ENCODE peak calls at places on chromosomes 12 and 14, in nine cellular contexts. O is BJ, Q is A549, X is cardiac muscle cell, K is H1, Z is HepG2, S is right atrium auricular region, F is BE2C, N is stomach. B is an unnamed sample.

GRCh38 chr14:28673056-28673455 is 93.5 kb upstream of the FOXG1 start:
- DNase-seq in Q (no peak), Z (no peak), S (no peak), F (no peak), N (no peak), O (no peak), K (no peak), X (no peak), B (peak)

GRCh38 chr12:56980268-56980667 is 22.9 kb upstream of the RDH16 start:
- DNase-seq in Q (no peak), X (no peak), O (no peak), S (no peak), K (no peak), Z (no peak), N (no peak), F (no peak), B (no peak)

GRCh38 chr12:95601626-95602025 is 50.4 kb upstream of the USP44 start:
- DNase-seq in Z (no peak), F (no peak), Q (no peak), K (no peak), S (no peak), N (no peak), O (peak), X (no peak), B (no peak)

GRCh38 chr14:91873476-91874265 is 6.3 kb upstream of the TC2N start:
- DNase-seq in X (peak), Q (no peak), Z (no peak), O (no peak), F (no peak), S (no peak), N (peak), K (no peak), B (no peak)

GRCh38 chr12:121110211-121110940 is 22.3 kb upstream of the P2RX7 start:
- DNase-seq in X (peak), S (peak), N (peak), Q (peak), F (peak), Z (peak), K (peak), O (no peak), B (peak)

GRCh38 chr12:91704446-91704845 is 441.2 kb downstream of the BTG1 start:
- DNase-seq in S (no peak), O (no peak), Q (no peak), Z (no peak), X (peak), F (no peak), K (no peak), N (no peak), B (peak)

GRCh38 chr14:93757185-93757584 is 31.1 kb downstream of the PRIMA1 start:
- DNase-seq in Z (no peak), Q (no peak), K (no peak), X (no peak), N (no peak), O (no peak), S (no peak), F (no peak), B (no peak)

GRCh38 chr14:70692210-70692609 is 50.5 kb downstream of the TTC9 start:
- DNase-seq in S (peak), F (no peak), O (no peak), Z (no peak), K (no peak), N (peak), Q (no peak), X (no peak), B (no peak)

GRCh38 chr12:6280672-6281071 is 29.8 kb upstream of the PLEKHG6 start:
- DNase-seq in Q (no peak), Z (no peak), F (no peak), N (no peak), O (no peak), K (no peak), X (no peak), S (no peak), B (no peak)

GRCh38 chr12:49873361-49873934 is 30.3 kb downstream of the FAIM2 start:
- DNase-seq in X (peak), F (peak), N (peak), O (peak), Q (no peak), K (no peak), Z (no peak), S (peak), B (peak)

GRCh38 chr14:103123634-103124500 is 606 bp downstream of the TNFAIP2 start:
- DNase-seq in Z (no peak), N (peak), O (no peak), K (peak), F (no peak), Q (no peak), X (peak), S (peak), B (peak)

GRCh38 chr12:23803547-23803946 is 145.9 kb downstream of the SOX5 start:
- DNase-seq in N (no peak), X (no peak), Z (no peak), S (no peak), K (no peak), O (no peak), Q (no peak), F (no peak), B (no peak)

GRCh38 chr12:53223391-53224267 is 8.4 kb downstream of the RARG start:
- DNase-seq in Z (no peak), X (peak), F (no peak), S (no peak), N (no peak), K (no peak), O (no peak), Q (no peak), B (peak)

GRCh38 chr12:89326260-89327040 is 25.9 kb downstream of the DUSP6 start:
- DNase-seq in N (no peak), O (no peak), S (no peak), Q (no peak), F (no peak), Z (no peak), X (peak), K (no peak), B (peak)

GRCh38 chr12:29516431-29516875 is 19.0 kb upstream of the OVCH1 start:
- DNase-seq in Z (no peak), F (no peak), K (no peak), X (peak), O (peak), Q (no peak), S (no peak), N (no peak), B (peak)

GRCh38 chr12:80745851-80746250 is 29.1 kb downstream of the MYF5 start:
- DNase-seq in N (no peak), F (no peak), S (no peak), Q (no peak), X (no peak), O (no peak), Z (no peak), K (no peak), B (no peak)

GRCh38 chr14:26888592-26888991 is 290.8 kb upstream of the NOVA1 start:
- DNase-seq in N (no peak), O (no peak), Z (no peak), X (no peak), K (no peak), F (no peak), Q (no peak), S (no peak), B (no peak)

GRCh38 chr12:105322070-105322469 is 8.4 kb upstream of the C12orf75 start:
- DNase-seq in S (no peak), K (no peak), Z (no peak), F (no peak), O (peak), Q (no peak), N (no peak), X (no peak), B (no peak)

GRCh38 chr12:124525455-124525854 is 42.0 kb downstream of the NCOR2 start:
- DNase-seq in Q (no peak), X (no peak), F (no peak), S (no peak), N (no peak), Z (no peak), O (no peak), K (no peak), B (no peak)

GRCh38 chr14:30559638-30560071 is 697 bp downstream of the G2E3 start:
- DNase-seq in O (no peak), N (no peak), F (no peak), X (peak), Z (peak), S (no peak), K (no peak), Q (no peak), B (peak)

GRCh38 chr12:130764475-130765185 is 48.5 kb upstream of the RIMBP2 start:
- DNase-seq in X (peak), O (no peak), K (no peak), F (no peak), Z (no peak), Q (peak), N (no peak), S (no peak), B (peak)

GRCh38 chr14:74257988-74258704 is 18.9 kb downstream of the VSX2 start:
- DNase-seq in K (no peak), F (no peak), N (no peak), O (no peak), S (no peak), X (no peak), Q (no peak), Z (no peak), B (no peak)

GRCh38 chr14:46300765-46301164 is 350.8 kb downstream of the RPL10L start:
- DNase-seq in Q (no peak), Z (no peak), F (no peak), K (no peak), O (no peak), N (no peak), S (no peak), X (no peak), B (no peak)

GRCh38 chr14:69475194-69475818 is 9.2 kb upstream of the PLEKHD1 start:
- DNase-seq in Q (peak), N (no peak), Z (peak), S (no peak), X (peak), O (no peak), F (no peak), K (no peak), B (peak)

GRCh38 chr12:42565633-42566032 is 23.9 kb downstream of the PRICKLE1 start:
- DNase-seq in O (no peak), F (no peak), N (no peak), K (peak), S (no peak), Q (no peak), X (no peak), Z (no peak), B (no peak)

GRCh38 chr14:103386632-103387329 is 1.6 kb downstream of the MARK3 start:
- DNase-seq in O (no peak), Q (no peak), F (no peak), S (no peak), X (no peak), Z (no peak), K (no peak), N (no peak), B (peak)

GRCh38 chr14:76904100-76904739 is 78.0 kb downstream of the LRRC74A start:
- DNase-seq in X (peak), K (no peak), F (no peak), S (peak), Z (no peak), N (no peak), Q (no peak), O (peak), B (peak)

GRCh38 chr12:4526923-4527546 is 11.7 kb upstream of the RAD51AP1 start:
- DNase-seq in Z (peak), Q (no peak), F (no peak), X (peak), O (no peak), N (no peak), K (no peak), S (no peak), B (peak)

GRCh38 chr14:57709909-57710308 is 156.0 kb downstream of the SLC35F4 start:
- DNase-seq in K (no peak), Q (no peak), F (no peak), N (no peak), X (no peak), O (no peak), Z (no peak), S (no peak), B (no peak)

GRCh38 chr14:57714487-57714899 is 151.4 kb downstream of the SLC35F4 start:
- DNase-seq in Q (no peak), K (no peak), F (no peak), X (no peak), S (no peak), O (no peak), Z (no peak), N (no peak), B (no peak)

GRCh38 chr14:57707219-57707618 is 158.7 kb downstream of the SLC35F4 start:
- DNase-seq in F (no peak), Z (no peak), X (no peak), O (no peak), K (no peak), S (no peak), N (no peak), Q (no peak), B (no peak)

GRCh38 chr14:57712698-57713097 is 153.2 kb downstream of the SLC35F4 start:
- DNase-seq in Q (no peak), K (no peak), F (no peak), X (no peak), Z (no peak), S (no peak), O (no peak), N (no peak), B (no peak)

GRCh38 chr14:57712101-57712500 is 153.8 kb downstream of the SLC35F4 start:
- DNase-seq in F (no peak), K (no peak), S (no peak), X (peak), O (no peak), Q (no peak), N (no peak), Z (no peak), B (no peak)
- TF ChIP-seq CTCF in F (no peak), K (no peak), S (peak), X (no peak), O (no peak), Q (no peak), N (no peak), Z (no peak), B (no peak)

DNA sequence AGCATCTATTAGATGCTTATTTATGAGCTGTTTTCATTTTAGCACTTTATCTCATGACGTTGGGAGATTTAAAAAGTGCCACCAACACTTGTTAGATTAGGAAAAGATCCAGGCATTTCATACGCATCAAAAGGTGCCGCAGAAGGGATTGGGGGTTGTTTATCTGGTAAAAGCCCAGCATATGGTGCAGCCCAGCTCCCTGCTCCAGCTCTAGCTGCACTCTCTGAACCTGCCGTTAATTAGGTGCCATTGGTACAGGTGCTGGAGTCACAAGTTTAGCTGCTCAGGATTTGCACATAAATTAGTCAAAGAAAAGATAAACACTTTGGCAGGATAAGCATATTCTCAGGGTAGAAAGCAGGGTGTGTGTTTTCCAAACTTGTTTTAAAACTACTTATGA is 932.6 kb upstream of the TMEM132C start:
- DNase-seq in K (no peak), Q (no peak), X (no peak), N (peak), F (no peak), Z (no peak), O (no peak), S (no peak), B (no peak)
- H3K4me3 ChIP-seq in K (no peak), Q (no peak), X (no peak), N (no peak), F (no peak), Z (no peak), O (no peak), S (no peak), B (no peak)

DNA sequence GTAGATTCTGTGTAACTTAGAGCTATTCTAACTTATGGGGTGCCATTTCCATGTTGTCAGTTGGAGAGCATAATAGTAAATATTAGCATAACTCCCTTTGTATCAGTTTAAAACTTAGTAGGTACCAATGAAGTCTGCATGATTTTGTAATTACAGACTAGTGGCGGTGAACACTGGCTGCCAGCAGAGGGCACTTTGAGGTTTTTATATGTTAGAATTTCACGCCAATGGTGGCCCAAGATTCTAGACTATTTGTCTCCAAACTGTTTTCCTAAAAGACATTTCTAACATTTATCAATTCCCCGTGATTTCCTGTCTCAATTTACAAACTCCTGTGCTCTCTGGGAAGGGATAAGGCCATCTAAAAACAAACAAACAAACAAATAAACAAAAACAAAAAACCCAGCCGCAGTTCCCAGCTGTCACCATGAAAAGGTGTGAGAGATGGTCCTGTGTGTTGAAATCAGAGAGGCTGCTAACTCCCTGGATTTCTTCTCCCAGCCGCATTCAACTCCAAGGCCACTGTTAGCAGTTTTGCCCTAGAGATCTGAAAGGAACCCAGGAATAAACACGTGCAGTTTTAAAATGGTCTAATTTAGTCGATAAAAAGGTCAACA is 57.6 kb downstream of the BRMS1L start:
- DNase-seq in F (peak), Q (peak), N (peak), S (no peak), O (no peak), K (no peak), X (peak), Z (peak), B (peak)
- TF ChIP-seq CTCF in F (peak), Q (peak), N (peak), S (peak), O (peak), K (no peak), X (peak), Z (peak), B (peak)

DNA sequence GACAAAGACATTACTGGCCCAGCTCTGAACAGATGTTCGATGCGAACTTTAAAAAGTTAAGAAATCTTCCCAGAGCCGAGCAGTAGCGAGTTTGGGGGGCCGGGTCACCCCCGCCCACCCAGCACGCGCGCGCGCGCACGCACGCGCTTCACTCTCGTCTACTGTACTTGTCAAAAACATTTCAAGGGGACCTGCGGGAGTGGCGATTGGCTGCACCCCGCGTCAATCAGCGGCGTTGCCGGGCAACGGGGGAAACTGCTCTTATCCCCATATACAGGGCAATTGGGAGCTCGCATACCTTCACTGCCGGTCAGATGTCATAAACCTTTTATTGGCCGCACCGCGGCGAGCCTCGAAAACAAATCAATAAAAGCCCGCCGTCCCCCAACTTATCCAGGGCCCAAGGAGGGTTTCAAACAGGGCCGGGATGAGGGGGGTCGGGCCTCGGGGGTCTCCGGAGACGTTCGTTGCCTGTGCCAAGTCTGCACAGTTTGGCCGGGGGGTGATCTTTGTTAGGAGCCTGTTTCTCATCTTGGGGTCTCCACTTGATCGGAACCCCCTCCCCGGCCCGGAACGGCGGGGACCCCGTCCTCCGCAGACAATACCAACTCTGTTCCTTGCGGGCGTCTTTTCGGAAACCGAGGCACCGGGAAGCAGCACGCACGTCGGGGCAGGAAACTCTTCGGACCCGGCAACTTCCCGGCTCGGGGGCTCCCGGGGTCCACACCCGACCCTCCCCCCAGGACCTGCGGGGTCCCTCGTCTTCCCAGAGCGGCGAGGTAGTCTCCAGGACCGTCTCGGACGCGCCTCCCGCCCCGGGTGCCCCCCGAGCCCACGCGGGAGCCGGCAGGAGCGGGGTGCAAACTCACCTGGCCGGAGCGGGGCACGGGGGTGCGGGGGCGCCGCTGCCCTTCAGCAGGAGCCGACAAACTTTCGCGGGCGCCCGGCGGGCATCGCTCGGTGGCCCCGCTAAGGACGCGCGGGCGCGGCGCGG is 734 bp downstream of the FOXN3 start:
- DNase-seq in O (peak), X (peak), N (peak), F (peak), Q (peak), K (peak), S (peak), Z (peak), B (peak)
- H3K4me3 ChIP-seq in O (peak), X (peak), N (peak), F (peak), Q (peak), K (peak), S (peak), Z (peak), B (peak)